ENCODE peak calls at places on chromosomes 3 and 15, in eight cellular contexts. Z is Caki2; L is KG1; D is stromal cell of bone marrow; C is stimulated activated CD4-positive, alpha-beta T cell treated with anti-CD3 and anti-CD28 coated beads, Interleukin-2, amount 100 ng/mL, for 48 hours; N is uterus; J is fibroblast of mammary gland; Y is H7. K is an unnamed sample.

GRCh38 chr3:63278171-63278999 is at the start of gene SYNPR:
- DNase-seq in Z (no peak), L (no peak), D (no peak), C (no peak), N (no peak), J (no peak), Y (peak), K (no peak)

GRCh38 chr3:52787672-52788625 is 6.6 kb upstream of the ITIH3 start:
- DNase-seq in Z (no peak), L (no peak), D (no peak), C (no peak), N (no peak), J (peak), Y (peak), K (no peak)

GRCh38 chr15:63191895-63192603 is 2.6 kb downstream of the RAB8B start:
- DNase-seq in Z (no peak), L (peak), D (no peak), C (peak), N (no peak), J (no peak), Y (no peak), K (no peak)

GRCh38 chr3:58492385-58492970 is 582 bp downstream of the KCTD6 start:
- DNase-seq in Z (no peak), L (peak), D (no peak), C (peak), N (no peak), J (no peak), Y (no peak), K (no peak)

GRCh38 chr3:170040283-170040907 is 2.6 kb downstream of the GPR160 start:
- DNase-seq in Z (no peak), L (no peak), D (no peak), C (no peak), N (no peak), J (no peak), Y (peak), K (no peak)

GRCh38 chr3:47533481-47533880 is 20.0 kb upstream of the ELP6 start:
- DNase-seq in Z (no peak), L (no peak), D (no peak), C (no peak), N (no peak), J (no peak), Y (no peak), K (no peak)

GRCh38 chr3:149554826-149555225 is 80.3 kb downstream of the TM4SF4 start:
- DNase-seq in Z (peak), L (no peak), D (no peak), C (no peak), N (no peak), J (peak), Y (no peak), K (no peak)

GRCh38 chr3:17065315-17065714 is 180.6 kb downstream of the PLCL2 start:
- DNase-seq in Z (no peak), L (no peak), D (no peak), C (no peak), N (no peak), J (no peak), Y (no peak), K (no peak)

GRCh38 chr3:110767838-110768237 is 303.8 kb upstream of the NECTIN3 start:
- DNase-seq in Z (no peak), L (no peak), D (no peak), C (no peak), N (no peak), J (no peak), Y (no peak), K (no peak)

GRCh38 chr3:129004639-129005295 is 3.7 kb downstream of the EFCC1 start:
- DNase-seq in Z (no peak), L (no peak), D (no peak), C (no peak), N (no peak), J (no peak), Y (no peak), K (no peak)

GRCh38 chr15:33908396-33908795 is 59.9 kb upstream of the CHRM5 start:
- DNase-seq in Z (no peak), L (no peak), D (peak), C (no peak), N (no peak), J (peak), Y (no peak), K (no peak)

GRCh38 chr15:82709081-82709420 is 624 bp downstream of the AP3B2 start:
- DNase-seq in Z (no peak), L (no peak), D (no peak), C (no peak), N (peak), J (no peak), Y (no peak), K (no peak)

GRCh38 chr15:81338422-81339007 is 14.6 kb upstream of the STARD5 start:
- DNase-seq in Z (peak), L (no peak), D (peak), C (no peak), N (peak), J (peak), Y (no peak), K (no peak)

GRCh38 chr3:13345772-13346171 is 74.3 kb downstream of the NUP210 start:
- DNase-seq in Z (no peak), L (no peak), D (no peak), C (no peak), N (no peak), J (no peak), Y (peak), K (no peak)

GRCh38 chr15:70096215-70096974 is 1.3 kb downstream of the TLE3 start:
- DNase-seq in Z (peak), L (no peak), D (no peak), C (peak), N (peak), J (peak), Y (peak), K (no peak)

GRCh38 chr3:85785766-85786165 is 827.0 kb downstream of the CADM2 start:
- DNase-seq in Z (no peak), L (no peak), D (no peak), C (no peak), N (no peak), J (peak), Y (no peak), K (no peak)

GRCh38 chr3:9301798-9302197 is 52.4 kb upstream of the SRGAP3 start:
- DNase-seq in Z (no peak), L (no peak), D (no peak), C (no peak), N (no peak), J (no peak), Y (no peak), K (no peak)

GRCh38 chr3:159806412-159806811 is 182.2 kb upstream of the IL12A start:
- DNase-seq in Z (no peak), L (no peak), D (no peak), C (no peak), N (peak), J (no peak), Y (no peak), K (no peak)

GRCh38 chr15:51082246-51082645 is 12.5 kb downstream of the TNFAIP8L3 start:
- DNase-seq in Z (no peak), L (no peak), D (no peak), C (no peak), N (no peak), J (no peak), Y (no peak), K (no peak)

GRCh38 chr3:78645628-78646310 is 1122.0 kb downstream of the ROBO1 start:
- DNase-seq in Z (peak), L (no peak), D (peak), C (no peak), N (no peak), J (peak), Y (peak), K (peak)

GRCh38 chr15:98177950-98178848 is 217.7 kb downstream of the ARRDC4 start:
- DNase-seq in Z (peak), L (peak), D (peak), C (no peak), N (peak), J (peak), Y (peak), K (peak)

GRCh38 chr3:141081141-141081795 is 30.1 kb downstream of the SPSB4 start:
- DNase-seq in Z (no peak), L (no peak), D (no peak), C (no peak), N (no peak), J (no peak), Y (peak), K (no peak)

GRCh38 chr3:10404377-10404776 is 83.5 kb upstream of the SEC13 start:
- DNase-seq in Z (no peak), L (no peak), D (no peak), C (no peak), N (no peak), J (no peak), Y (no peak), K (no peak)

GRCh38 chr3:193878051-193878838 is 257.7 kb upstream of the HES1 start:
- DNase-seq in Z (no peak), L (no peak), D (no peak), C (no peak), N (no peak), J (no peak), Y (no peak), K (no peak)

GRCh38 chr15:100918690-100919480 is at the start of gene LRRK1:
- DNase-seq in Z (peak), L (peak), D (no peak), C (peak), N (peak), J (peak), Y (peak), K (no peak)

GRCh38 chr3:43923101-43923979 is 232.6 kb downstream of the ABHD5 start:
- DNase-seq in Z (no peak), L (no peak), D (no peak), C (no peak), N (no peak), J (no peak), Y (no peak), K (no peak)

GRCh38 chr3:40528426-40528825 is 3.7 kb downstream of the ZNF621 start:
- DNase-seq in Z (no peak), L (no peak), D (no peak), C (no peak), N (no peak), J (no peak), Y (no peak), K (no peak)

GRCh38 chr3:103002447-103002846 is 567.6 kb downstream of the ZPLD1 start:
- DNase-seq in Z (no peak), L (no peak), D (peak), C (no peak), N (no peak), J (no peak), Y (no peak), K (no peak)

GRCh38 chr3:78507196-78507984 is 1260.4 kb downstream of the ROBO1 start:
- DNase-seq in Z (peak), L (no peak), D (no peak), C (no peak), N (no peak), J (no peak), Y (no peak), K (peak)

GRCh38 chr3:178367817-178368617 is 168.2 kb upstream of the KCNMB2 start:
- DNase-seq in Z (no peak), L (no peak), D (no peak), C (no peak), N (no peak), J (peak), Y (no peak), K (no peak)

GRCh38 chr3:163315786-163316185 is 1762.5 kb downstream of the SI start:
- DNase-seq in Z (no peak), L (no peak), D (peak), C (no peak), N (no peak), J (no peak), Y (no peak), K (no peak)

GRCh38 chr15:82647835-82648256 is 683 bp upstream of the CPEB1 start:
- DNase-seq in Z (no peak), L (no peak), D (no peak), C (peak), N (peak), J (no peak), Y (peak), K (no peak)

GRCh38 chr15:39135989-39136388 is 444.9 kb upstream of the THBS1 start:
- DNase-seq in Z (peak), L (no peak), D (peak), C (no peak), N (no peak), J (peak), Y (no peak), K (peak)

GRCh38 chr3:172321035-172321434 is 127.2 kb downstream of the GHSR start:
- DNase-seq in Z (no peak), L (no peak), D (peak), C (no peak), N (no peak), J (peak), Y (no peak), K (no peak)

GRCh38 chr3:131914090-131914691 is 120.6 kb downstream of the CPNE4 start:
- DNase-seq in Z (no peak), L (no peak), D (no peak), C (no peak), N (no peak), J (no peak), Y (no peak), K (no peak)

GRCh38 chr3:21447471-21448205 is 303.4 kb downstream of the ZNF385D start:
- DNase-seq in Z (no peak), L (no peak), D (no peak), C (no peak), N (no peak), J (peak), Y (no peak), K (no peak)

GRCh38 chr3:115960799-115961198 is 337.5 kb downstream of the GAP43 start:
- DNase-seq in Z (no peak), L (no peak), D (no peak), C (no peak), N (peak), J (no peak), Y (no peak), K (no peak)